ENCODE peak calls at places on chromosomes 7 and 10, in ten cellular contexts. P, Y, B, E, R, H, M, F, T and O are unnamed samples.

GRCh38 chr7:72176875-72177274 is 235.3 kb downstream of the CALN1 start:
- DNase-seq in P (no peak), Y (no peak), B (no peak), E (no peak), R (no peak), H (no peak), M (no peak), F (no peak), T (no peak), O (no peak)

GRCh38 chr7:77409739-77410545 is 6.2 kb downstream of the GSAP start:
- DNase-seq in P (no peak), Y (peak), B (no peak), E (no peak), R (peak), H (peak), M (no peak), F (no peak), T (no peak), O (peak)

GRCh38 chr7:104943502-104944343 is 70.3 kb upstream of the KMT2E start:
- DNase-seq in P (no peak), Y (peak), B (peak), E (no peak), R (no peak), H (peak), M (peak), F (no peak), T (peak), O (no peak)

GRCh38 chr10:72238392-72239175 is 22.5 kb upstream of the ASCC1 start:
- DNase-seq in P (peak), Y (no peak), B (no peak), E (no peak), R (no peak), H (no peak), M (no peak), F (no peak), T (no peak), O (no peak)

GRCh38 chr10:103765981-103766380 is 89.4 kb downstream of the SH3PXD2A start:
- DNase-seq in P (peak), Y (peak), B (no peak), E (no peak), R (no peak), H (no peak), M (peak), F (no peak), T (no peak), O (no peak)

GRCh38 chr7:36707465-36707864 is 16.8 kb downstream of the AOAH start:
- DNase-seq in P (no peak), Y (no peak), B (no peak), E (no peak), R (no peak), H (no peak), M (no peak), F (no peak), T (no peak), O (no peak)

GRCh38 chr7:116633131-116633988 is 38.6 kb upstream of the MET start:
- DNase-seq in P (no peak), Y (peak), B (peak), E (no peak), R (peak), H (no peak), M (peak), F (no peak), T (peak), O (peak)

GRCh38 chr7:57867884-57868701 is 418.1 kb downstream of the ZNF716 start:
- DNase-seq in P (peak), Y (no peak), B (no peak), E (no peak), R (peak), H (no peak), M (no peak), F (no peak), T (no peak), O (no peak)

GRCh38 chr10:21020545-21020944 is 123.4 kb upstream of the NEBL start:
- DNase-seq in P (no peak), Y (peak), B (peak), E (no peak), R (peak), H (no peak), M (peak), F (peak), T (peak), O (no peak)

GRCh38 chr7:107996072-107996824 is 6.7 kb downstream of the LAMB1 start:
- DNase-seq in P (no peak), Y (no peak), B (no peak), E (no peak), R (no peak), H (peak), M (no peak), F (no peak), T (no peak), O (no peak)

GRCh38 chr10:95513941-95514392 is 47.2 kb downstream of the SORBS1 start:
- DNase-seq in P (no peak), Y (peak), B (no peak), E (no peak), R (peak), H (no peak), M (peak), F (no peak), T (no peak), O (peak)

GRCh38 chr10:91206427-91206826 is 14.0 kb upstream of the PCGF5 start:
- DNase-seq in P (no peak), Y (no peak), B (no peak), E (no peak), R (no peak), H (no peak), M (peak), F (no peak), T (no peak), O (no peak)

GRCh38 chr7:44460325-44460724 is 30.1 kb downstream of the NUDCD3 start:
- DNase-seq in P (no peak), Y (no peak), B (peak), E (no peak), R (no peak), H (no peak), M (peak), F (no peak), T (peak), O (no peak)

GRCh38 chr7:21911341-21911875 is 34.3 kb downstream of the CDCA7L start:
- DNase-seq in P (no peak), Y (peak), B (no peak), E (peak), R (no peak), H (no peak), M (no peak), F (no peak), T (no peak), O (peak)

GRCh38 chr7:2157473-2158279 is 75.1 kb downstream of the MAD1L1 start:
- DNase-seq in P (no peak), Y (peak), B (no peak), E (peak), R (no peak), H (peak), M (no peak), F (peak), T (no peak), O (peak)

GRCh38 chr7:36967387-36967786 is 243.1 kb upstream of the AOAH start:
- DNase-seq in P (peak), Y (peak), B (no peak), E (peak), R (peak), H (peak), M (peak), F (peak), T (peak), O (peak)

DNA sequence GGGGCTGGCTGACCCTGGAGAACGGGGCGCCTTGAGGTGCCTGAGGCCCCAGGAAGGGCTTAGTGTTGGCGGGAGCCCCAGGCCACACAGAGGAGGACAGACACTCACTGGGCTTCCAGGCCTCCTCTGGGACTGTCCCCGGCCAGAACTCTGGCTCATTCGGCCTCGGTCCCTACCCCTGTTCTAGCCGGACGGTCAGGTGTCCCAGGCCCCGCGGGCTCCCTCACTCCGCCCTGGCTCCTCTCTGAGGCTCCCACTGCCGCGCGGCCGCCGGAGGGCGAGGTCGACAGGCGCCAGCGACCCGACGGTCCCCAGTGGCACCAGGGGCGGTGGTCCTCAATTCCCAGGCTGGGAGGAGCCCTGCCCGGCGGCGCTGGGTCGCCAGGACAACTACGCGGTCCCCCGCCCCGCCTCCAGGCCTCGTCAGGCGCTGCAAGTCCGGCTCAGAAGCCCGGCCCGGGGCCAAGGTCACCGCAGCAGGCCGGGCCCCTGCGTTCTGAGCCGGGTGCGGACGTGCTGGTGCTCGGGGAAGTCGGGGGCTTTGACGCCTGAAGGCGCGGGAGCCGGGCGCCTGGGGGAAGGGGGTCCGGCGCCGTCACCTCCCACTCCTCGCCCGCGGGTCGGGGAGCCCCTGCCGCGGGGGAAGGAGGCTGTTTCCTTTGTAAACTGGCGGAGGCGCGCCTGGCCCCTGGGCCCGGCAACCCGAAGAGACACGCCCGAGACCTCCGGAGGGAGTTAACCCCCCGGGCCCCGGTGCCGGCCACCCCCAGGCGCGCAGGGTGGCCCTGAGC is 1.1 kb upstream of the PWWP2B start:
- DNase-seq in P (peak), Y (no peak), B (no peak), E (no peak), R (no peak), H (no peak), M (no peak), F (peak), T (no peak), O (no peak)
- TF ChIP-seq CTCF in P (no peak), Y (peak), B (no peak), E (no peak), R (no peak), H (no peak), M (no peak), F (peak), T (no peak), O (no peak)

DNA sequence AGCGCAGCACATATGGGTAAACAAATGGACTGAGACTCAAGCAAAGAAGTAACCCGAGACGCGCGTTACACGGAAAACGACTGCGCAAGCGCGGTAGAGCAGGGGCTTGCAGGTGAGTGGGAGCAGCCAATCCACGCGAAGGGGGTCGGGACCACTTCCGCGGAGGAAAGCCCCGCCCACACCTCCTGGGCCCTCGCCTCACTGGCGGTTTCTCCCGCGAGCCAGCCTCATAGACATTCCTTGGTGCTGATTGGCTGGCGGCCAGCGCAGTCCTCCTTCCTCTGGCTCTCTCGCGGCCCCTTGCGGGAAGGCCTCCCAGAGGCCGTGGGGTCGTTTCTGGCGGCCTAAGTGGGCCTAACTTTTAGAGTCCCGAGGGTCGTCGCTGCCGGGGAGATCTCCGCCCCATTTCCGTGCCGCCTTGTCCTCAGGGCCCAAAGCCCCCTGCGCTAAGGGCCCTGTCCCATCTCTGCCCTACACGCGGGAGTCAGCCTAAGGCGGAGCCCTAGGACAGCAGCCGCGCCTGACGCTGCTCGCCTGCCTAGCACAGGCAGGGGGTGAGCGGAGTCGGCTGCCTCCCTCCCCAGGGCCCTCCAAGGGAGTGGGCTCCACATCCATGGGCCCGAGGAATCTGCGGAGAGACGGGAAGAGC is 9.1 kb upstream of the FXYD4 start:
- DNase-seq in P (peak), Y (peak), B (peak), E (peak), R (peak), H (peak), M (peak), F (peak), T (peak), O (no peak)
- TF ChIP-seq CTCF in P (peak), Y (peak), B (peak), E (peak), R (peak), H (peak), M (peak), F (no peak), T (peak), O (peak)

DNA sequence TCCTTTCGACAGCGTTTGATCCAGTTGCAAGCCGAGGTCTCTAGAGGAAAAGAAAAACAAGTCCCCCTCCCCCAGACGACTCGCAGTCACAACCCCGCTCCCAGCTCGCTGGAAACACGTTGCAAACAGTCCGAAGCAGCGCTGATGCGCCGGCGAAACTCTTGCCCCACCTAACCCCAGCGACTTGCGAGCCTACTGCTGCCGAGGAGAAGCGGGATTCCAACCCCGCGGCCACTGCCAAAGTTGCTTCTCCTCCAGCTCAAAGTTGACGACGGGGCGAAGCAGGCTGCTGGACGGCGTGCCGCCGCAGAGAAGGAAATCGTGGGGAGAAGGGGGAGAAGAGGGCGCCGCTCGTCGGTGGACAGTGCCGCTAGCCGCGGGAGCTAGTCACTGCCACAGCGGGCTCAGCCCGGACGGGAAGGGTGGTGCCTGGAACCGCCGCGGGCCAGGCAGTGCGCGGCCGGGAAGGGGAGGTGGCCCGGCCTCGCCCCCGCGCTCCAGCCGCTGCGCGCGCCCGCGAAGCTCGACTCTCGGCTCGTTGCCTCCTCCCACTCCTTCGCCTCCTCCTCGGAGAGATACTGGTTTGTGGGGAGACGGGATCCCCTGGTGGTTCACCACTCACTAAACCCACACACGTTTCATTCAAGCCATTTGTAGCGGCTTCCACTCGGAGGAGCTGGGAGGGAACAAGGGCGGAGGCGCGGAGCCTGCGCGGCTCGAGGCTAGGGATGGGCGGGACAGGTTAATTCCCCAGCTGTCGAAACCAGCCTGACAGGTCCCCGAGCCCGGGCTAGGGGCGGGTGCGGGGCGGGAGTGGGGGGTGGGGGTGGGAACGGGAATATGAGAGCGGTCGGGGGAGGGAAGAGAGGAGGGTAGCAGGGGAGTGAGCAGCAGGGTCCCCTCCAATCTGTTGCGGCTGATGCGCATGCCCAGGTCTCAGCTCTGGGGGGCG is at the start of gene GPR37:
- DNase-seq in P (peak), Y (peak), B (peak), E (peak), R (peak), H (peak), M (peak), F (peak), T (peak), O (no peak)
- TF ChIP-seq CTCF in P (no peak), Y (peak), B (no peak), E (peak), R (peak), H (peak), M (no peak), F (no peak), T (no peak), O (no peak)

DNA sequence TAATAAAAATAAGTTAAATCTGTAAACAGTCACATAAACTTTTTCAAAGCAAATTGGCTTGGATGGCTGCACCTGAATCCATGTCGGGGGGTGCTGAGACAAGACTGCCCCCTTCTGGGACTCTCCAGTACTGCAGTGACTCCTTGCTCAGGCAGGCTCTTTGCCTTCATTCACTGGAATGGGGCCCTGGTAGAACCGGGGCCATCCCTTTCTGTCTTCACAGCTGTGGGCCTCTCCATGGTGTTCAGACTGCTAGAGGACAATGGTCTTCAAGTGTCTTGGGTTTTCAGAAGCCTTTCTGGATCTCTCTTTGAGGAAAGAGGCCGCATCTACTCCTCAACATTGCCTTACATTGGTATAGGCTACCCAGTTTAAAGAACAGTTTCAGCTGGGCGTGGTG is 16.1 kb upstream of the IMPDH1 start:
- DNase-seq in P (no peak), Y (peak), B (no peak), E (no peak), R (peak), H (peak), M (peak), F (peak), T (peak), O (no peak)
- TF ChIP-seq CTCF in P (peak), Y (peak), B (peak), E (peak), R (peak), H (peak), M (peak), F (peak), T (peak), O (peak)

GRCh38 chr10:45000764-45001381 is at the start of gene ZNF22:
- DNase-seq in P (peak), Y (peak), B (peak), E (no peak), R (peak), H (peak), M (peak), F (peak), T (peak), O (no peak)
- TF ChIP-seq CTCF in P (no peak), Y (no peak), B (no peak), E (no peak), R (no peak), H (no peak), M (peak), F (no peak), T (no peak), O (no peak)

GRCh38 chr10:37495415-37495814 is 362.0 kb downstream of the ZNF248 start:
- DNase-seq in P (no peak), Y (no peak), B (no peak), E (no peak), R (no peak), H (no peak), M (peak), F (no peak), T (no peak), O (no peak)
- TF ChIP-seq CTCF in P (peak), Y (no peak), B (no peak), E (no peak), R (peak), H (no peak), M (peak), F (peak), T (no peak), O (peak)

GRCh38 chr7:74544706-74545469 is 91.2 kb downstream of the GTF2IRD1 start:
- DNase-seq in P (no peak), Y (peak), B (no peak), E (peak), R (peak), H (peak), M (peak), F (peak), T (peak), O (no peak)
- TF ChIP-seq CTCF in P (peak), Y (peak), B (peak), E (peak), R (no peak), H (peak), M (peak), F (peak), T (peak), O (peak)